ENCODE peak calls at places on chromosomes 4 and X, in eight cellular contexts. One of them, this sample, is unnamed.

GRCh38 chrX:333611-334311 is 15.2 kb upstream of the GTPBP6 start:
- DNase-seq in MCF 10A: no peak
- DNase-seq in kidney tubule cell: no peak
- DNase-seq in upper lobe of right lung: peak
- DNase-seq in PC-3: no peak
- DNase-seq in endothelial cell: no peak
- DNase-seq in HT1080: no peak
- DNase-seq in germinal center: no peak
- DNase-seq in this sample: no peak

GRCh38 chrX:47218280-47218919 is at the start of gene CDK16:
- DNase-seq in endothelial cell: peak
- DNase-seq in germinal center: peak
- DNase-seq in PC-3: peak
- DNase-seq in upper lobe of right lung: peak
- DNase-seq in kidney tubule cell: peak
- DNase-seq in HT1080: peak
- DNase-seq in MCF 10A: peak
- DNase-seq in this sample: peak

GRCh38 chr4:145179201-145179860 is 1.1 kb downstream of the OTUD4 start:
- DNase-seq in endothelial cell: peak
- DNase-seq in MCF 10A: peak
- DNase-seq in germinal center: peak
- DNase-seq in kidney tubule cell: peak
- DNase-seq in PC-3: peak
- DNase-seq in upper lobe of right lung: peak
- DNase-seq in HT1080: peak
- DNase-seq in this sample: peak

GRCh38 chrX:150536455-150537116 is 31.8 kb upstream of the MTM1 start:
- DNase-seq in kidney tubule cell: no peak
- DNase-seq in upper lobe of right lung: no peak
- DNase-seq in MCF 10A: no peak
- DNase-seq in HT1080: no peak
- DNase-seq in germinal center: peak
- DNase-seq in PC-3: no peak
- DNase-seq in endothelial cell: no peak
- DNase-seq in this sample: peak

GRCh38 chr4:22502895-22503814 is 12.7 kb downstream of the ADGRA3 start:
- DNase-seq in PC-3: peak
- DNase-seq in MCF 10A: no peak
- DNase-seq in kidney tubule cell: peak
- DNase-seq in HT1080: peak
- DNase-seq in endothelial cell: no peak
- DNase-seq in germinal center: no peak
- DNase-seq in upper lobe of right lung: no peak
- DNase-seq in this sample: no peak

GRCh38 chr4:145278341-145279121 is 98.1 kb upstream of the OTUD4 start:
- DNase-seq in endothelial cell: no peak
- DNase-seq in germinal center: no peak
- DNase-seq in MCF 10A: no peak
- DNase-seq in HT1080: peak
- DNase-seq in kidney tubule cell: peak
- DNase-seq in PC-3: peak
- DNase-seq in upper lobe of right lung: no peak
- DNase-seq in this sample: peak

GRCh38 chrX:69142688-69143239 is 22.5 kb downstream of the PJA1 start:
- DNase-seq in MCF 10A: no peak
- DNase-seq in endothelial cell: no peak
- DNase-seq in kidney tubule cell: no peak
- DNase-seq in PC-3: no peak
- DNase-seq in upper lobe of right lung: no peak
- DNase-seq in HT1080: no peak
- DNase-seq in germinal center: no peak
- DNase-seq in this sample: no peak

GRCh38 chr4:38034986-38035882 is 75.0 kb downstream of the PTTG2 start:
- DNase-seq in PC-3: peak
- DNase-seq in upper lobe of right lung: no peak
- DNase-seq in endothelial cell: peak
- DNase-seq in MCF 10A: peak
- DNase-seq in germinal center: peak
- DNase-seq in HT1080: peak
- DNase-seq in kidney tubule cell: peak
- DNase-seq in this sample: peak

GRCh38 chr4:83552924-83553323 is 17.0 kb downstream of the GPAT3 start:
- DNase-seq in endothelial cell: no peak
- DNase-seq in upper lobe of right lung: no peak
- DNase-seq in PC-3: peak
- DNase-seq in germinal center: no peak
- DNase-seq in HT1080: peak
- DNase-seq in MCF 10A: no peak
- DNase-seq in kidney tubule cell: peak
- DNase-seq in this sample: no peak

GRCh38 chr4:183563874-183564273 is 59.0 kb downstream of the ING2 start:
- DNase-seq in germinal center: no peak
- DNase-seq in endothelial cell: no peak
- DNase-seq in PC-3: peak
- DNase-seq in MCF 10A: peak
- DNase-seq in HT1080: peak
- DNase-seq in upper lobe of right lung: no peak
- DNase-seq in kidney tubule cell: peak
- DNase-seq in this sample: no peak

GRCh38 chrX:136910565-136911040 is 30.1 kb upstream of the RBMX start:
- DNase-seq in endothelial cell: no peak
- DNase-seq in HT1080: no peak
- DNase-seq in MCF 10A: peak
- DNase-seq in PC-3: peak
- DNase-seq in upper lobe of right lung: no peak
- DNase-seq in kidney tubule cell: no peak
- DNase-seq in germinal center: no peak
- DNase-seq in this sample: no peak

GRCh38 chrX:39948564-39948963 is 149.2 kb downstream of the BCOR start:
- DNase-seq in germinal center: no peak
- DNase-seq in kidney tubule cell: no peak
- DNase-seq in MCF 10A: no peak
- DNase-seq in PC-3: no peak
- DNase-seq in HT1080: no peak
- DNase-seq in upper lobe of right lung: peak
- DNase-seq in endothelial cell: peak
- DNase-seq in this sample: peak

GRCh38 chr4:182928061-182928460 is 10.9 kb upstream of the DCTD start:
- DNase-seq in endothelial cell: peak
- DNase-seq in kidney tubule cell: no peak
- DNase-seq in upper lobe of right lung: no peak
- DNase-seq in germinal center: no peak
- DNase-seq in PC-3: no peak
- DNase-seq in MCF 10A: peak
- DNase-seq in HT1080: no peak
- DNase-seq in this sample: peak

GRCh38 chr4:185011408-185011807 is 6.9 kb upstream of the HELT start:
- DNase-seq in endothelial cell: peak
- DNase-seq in MCF 10A: peak
- DNase-seq in kidney tubule cell: peak
- DNase-seq in HT1080: no peak
- DNase-seq in upper lobe of right lung: no peak
- DNase-seq in germinal center: no peak
- DNase-seq in PC-3: peak
- DNase-seq in this sample: peak

GRCh38 chr4:24801136-24801855 is 5.9 kb downstream of the SOD3 start:
- DNase-seq in upper lobe of right lung: no peak
- DNase-seq in HT1080: no peak
- DNase-seq in germinal center: no peak
- DNase-seq in endothelial cell: no peak
- DNase-seq in MCF 10A: no peak
- DNase-seq in PC-3: no peak
- DNase-seq in kidney tubule cell: no peak
- DNase-seq in this sample: no peak

GRCh38 chr4:21447320-21448055 is 501.1 kb downstream of the KCNIP4 start:
- DNase-seq in endothelial cell: no peak
- DNase-seq in HT1080: peak
- DNase-seq in kidney tubule cell: peak
- DNase-seq in PC-3: peak
- DNase-seq in germinal center: no peak
- DNase-seq in MCF 10A: peak
- DNase-seq in upper lobe of right lung: no peak
- DNase-seq in this sample: peak

GRCh38 chr4:125826801-125827200 is 512.0 kb downstream of the FAT4 start:
- DNase-seq in endothelial cell: no peak
- DNase-seq in MCF 10A: no peak
- DNase-seq in upper lobe of right lung: no peak
- DNase-seq in germinal center: no peak
- DNase-seq in kidney tubule cell: no peak
- DNase-seq in PC-3: no peak
- DNase-seq in HT1080: no peak
- DNase-seq in this sample: no peak

GRCh38 chrX:151962034-151962433 is 12.4 kb downstream of the GABRE start:
- DNase-seq in upper lobe of right lung: no peak
- DNase-seq in endothelial cell: no peak
- DNase-seq in PC-3: no peak
- DNase-seq in MCF 10A: no peak
- DNase-seq in germinal center: no peak
- DNase-seq in HT1080: no peak
- DNase-seq in kidney tubule cell: no peak
- DNase-seq in this sample: no peak

GRCh38 chr4:185721190-185721948 is 90.6 kb downstream of the SORBS2 start:
- DNase-seq in MCF 10A: peak
- DNase-seq in PC-3: no peak
- DNase-seq in HT1080: no peak
- DNase-seq in kidney tubule cell: no peak
- DNase-seq in germinal center: no peak
- DNase-seq in endothelial cell: no peak
- DNase-seq in upper lobe of right lung: no peak
- DNase-seq in this sample: no peak

GRCh38 chrX:65866146-65866545 is 173.7 kb downstream of the VSIG4 start:
- DNase-seq in MCF 10A: no peak
- DNase-seq in HT1080: no peak
- DNase-seq in upper lobe of right lung: no peak
- DNase-seq in PC-3: no peak
- DNase-seq in kidney tubule cell: no peak
- DNase-seq in germinal center: no peak
- DNase-seq in endothelial cell: no peak
- DNase-seq in this sample: no peak

GRCh38 chr4:101695176-101695575 is 95.4 kb upstream of the BANK1 start:
- DNase-seq in upper lobe of right lung: no peak
- DNase-seq in PC-3: peak
- DNase-seq in HT1080: peak
- DNase-seq in germinal center: no peak
- DNase-seq in MCF 10A: peak
- DNase-seq in kidney tubule cell: peak
- DNase-seq in endothelial cell: no peak
- DNase-seq in this sample: no peak

GRCh38 chrX:106698693-106699092 is 27.8 kb upstream of the RNF128 start:
- DNase-seq in MCF 10A: peak
- DNase-seq in germinal center: no peak
- DNase-seq in HT1080: peak
- DNase-seq in upper lobe of right lung: no peak
- DNase-seq in kidney tubule cell: peak
- DNase-seq in endothelial cell: no peak
- DNase-seq in PC-3: no peak
- DNase-seq in this sample: no peak

GRCh38 chr4:24809376-24809775 is 14.0 kb downstream of the SOD3 start:
- DNase-seq in endothelial cell: no peak
- DNase-seq in germinal center: no peak
- DNase-seq in MCF 10A: peak
- DNase-seq in PC-3: peak
- DNase-seq in kidney tubule cell: no peak
- DNase-seq in HT1080: peak
- DNase-seq in upper lobe of right lung: no peak
- DNase-seq in this sample: peak

GRCh38 chr4:147362868-147363440 is 117.9 kb upstream of the EDNRA start:
- DNase-seq in upper lobe of right lung: no peak
- DNase-seq in MCF 10A: peak
- DNase-seq in endothelial cell: no peak
- DNase-seq in PC-3: peak
- DNase-seq in kidney tubule cell: peak
- DNase-seq in germinal center: no peak
- DNase-seq in HT1080: no peak
- DNase-seq in this sample: peak

GRCh38 chrX:27591938-27592337 is 1.8 kb downstream of the DCAF8L2 start:
- DNase-seq in upper lobe of right lung: no peak
- DNase-seq in MCF 10A: no peak
- DNase-seq in HT1080: no peak
- DNase-seq in germinal center: no peak
- DNase-seq in endothelial cell: no peak
- DNase-seq in PC-3: no peak
- DNase-seq in kidney tubule cell: no peak
- DNase-seq in this sample: no peak

GRCh38 chr4:37882665-37883296 is 8.1 kb upstream of the TBC1D1 start:
- DNase-seq in upper lobe of right lung: no peak
- DNase-seq in PC-3: no peak
- DNase-seq in germinal center: no peak
- DNase-seq in endothelial cell: no peak
- DNase-seq in MCF 10A: peak
- DNase-seq in kidney tubule cell: peak
- DNase-seq in HT1080: no peak
- DNase-seq in this sample: peak

GRCh38 chrX:37487271-37487670 is 84.2 kb upstream of the LANCL3 start:
- DNase-seq in MCF 10A: no peak
- DNase-seq in germinal center: no peak
- DNase-seq in endothelial cell: no peak
- DNase-seq in HT1080: no peak
- DNase-seq in upper lobe of right lung: no peak
- DNase-seq in kidney tubule cell: no peak
- DNase-seq in PC-3: no peak
- DNase-seq in this sample: no peak

GRCh38 chrX:78513996-78514745 is 145.0 kb downstream of the RTL3 start:
- DNase-seq in germinal center: no peak
- DNase-seq in PC-3: no peak
- DNase-seq in endothelial cell: no peak
- DNase-seq in HT1080: no peak
- DNase-seq in MCF 10A: no peak
- DNase-seq in upper lobe of right lung: no peak
- DNase-seq in kidney tubule cell: peak
- DNase-seq in this sample: no peak

GRCh38 chr4:133483600-133484246 is 334.6 kb downstream of the PCDH10 start:
- DNase-seq in HT1080: peak
- DNase-seq in PC-3: peak
- DNase-seq in germinal center: no peak
- DNase-seq in upper lobe of right lung: no peak
- DNase-seq in endothelial cell: peak
- DNase-seq in kidney tubule cell: peak
- DNase-seq in MCF 10A: peak
- DNase-seq in this sample: peak

GRCh38 chr4:110452546-110452945 is 23.4 kb upstream of the ENPEP start:
- DNase-seq in upper lobe of right lung: no peak
- DNase-seq in PC-3: no peak
- DNase-seq in HT1080: no peak
- DNase-seq in germinal center: no peak
- DNase-seq in MCF 10A: no peak
- DNase-seq in endothelial cell: no peak
- DNase-seq in kidney tubule cell: no peak
- DNase-seq in this sample: no peak

GRCh38 chrX:40154229-40154852 is 56.6 kb upstream of the BCOR start:
- DNase-seq in endothelial cell: peak
- DNase-seq in kidney tubule cell: peak
- DNase-seq in PC-3: peak
- DNase-seq in MCF 10A: no peak
- DNase-seq in upper lobe of right lung: no peak
- DNase-seq in germinal center: no peak
- DNase-seq in HT1080: no peak
- DNase-seq in this sample: peak

GRCh38 chr4:17063870-17064269 is 165.4 kb upstream of the LDB2 start:
- DNase-seq in germinal center: no peak
- DNase-seq in MCF 10A: no peak
- DNase-seq in endothelial cell: no peak
- DNase-seq in HT1080: no peak
- DNase-seq in PC-3: no peak
- DNase-seq in upper lobe of right lung: no peak
- DNase-seq in kidney tubule cell: no peak
- DNase-seq in this sample: no peak

GRCh38 chr4:80839792-80840191 is 190.7 kb upstream of the BMP3 start:
- DNase-seq in germinal center: no peak
- DNase-seq in kidney tubule cell: no peak
- DNase-seq in MCF 10A: no peak
- DNase-seq in upper lobe of right lung: no peak
- DNase-seq in endothelial cell: no peak
- DNase-seq in HT1080: no peak
- DNase-seq in PC-3: no peak
- DNase-seq in this sample: no peak

GRCh38 chr4:125191252-125191651 is 123.5 kb upstream of the FAT4 start:
- DNase-seq in kidney tubule cell: no peak
- DNase-seq in PC-3: peak
- DNase-seq in upper lobe of right lung: no peak
- DNase-seq in HT1080: peak
- DNase-seq in endothelial cell: no peak
- DNase-seq in MCF 10A: no peak
- DNase-seq in germinal center: no peak
- DNase-seq in this sample: no peak

This sample was measured in DMS53.